ENCODE peak calls at places on chromosomes 3 and 15, in ten cellular contexts. A is GM10248; L is CD4-positive, alpha-beta T cell; V is cardiac fibroblast; D is heart left ventricle; Z is RWPE1; K is type B pancreatic cell; H is A549; M is fibroblast of pulmonary artery; I is WTC11. X is an unnamed sample.
A peak's percentile ranks its signal among the peaks of the same experiment; 100 is the strongest.

GRCh38 chr3:153315781-153316180 is 153.8 kb downstream of the RAP2B start:
- DNase-seq in A (no peak), L (no peak), V (no peak), D (no peak), Z (no peak), K (no peak), H (no peak), M (no peak), I (no peak), X (no peak)

GRCh38 chr3:34132069-34132677 is 333.7 kb downstream of the PDCD6IP start:
- DNase-seq in A (no peak), L (no peak), V (peak; percentile 14), D (no peak), Z (no peak), K (no peak), H (no peak), M (peak; percentile 58), I (no peak), X (no peak)

GRCh38 chr3:16849795-16850194 is 35.0 kb upstream of the PLCL2 start:
- DNase-seq in A (no peak), L (no peak), V (peak; percentile 86), D (no peak), Z (no peak), K (no peak), H (no peak), M (peak; percentile 89), I (no peak), X (no peak)

GRCh38 chr15:91099616-91100560 is at the start of gene SV2B:
- DNase-seq in A (peak; percentile 53), L (peak; percentile 26), V (peak; percentile 35), D (peak; percentile 39), Z (peak; percentile 28), K (no peak), H (peak; percentile 48), M (peak; percentile 20), I (peak; percentile 67), X (peak; percentile 65)

GRCh38 chr3:170961616-170962400 is 53.4 kb upstream of the EIF5A2 start:
- DNase-seq in A (no peak), L (no peak), V (peak; percentile 68), D (no peak), Z (peak; percentile 34), K (no peak), H (peak; percentile 33), M (peak; percentile 73), I (no peak), X (no peak)

GRCh38 chr3:60809857-60810256 is 441.4 kb downstream of the FHIT start:
- DNase-seq in A (no peak), L (no peak), V (peak; percentile 29), D (no peak), Z (peak; percentile 2), K (no peak), H (peak; percentile 1), M (peak; percentile 2), I (no peak), X (no peak)

GRCh38 chr3:100041328-100041749 is 73.0 kb downstream of the FILIP1L start:
- DNase-seq in A (no peak), L (no peak), V (peak; percentile 95), D (peak; percentile 25), Z (peak; percentile 55), K (no peak), H (peak; percentile 33), M (peak; percentile 96), I (no peak), X (no peak)

GRCh38 chr3:40864146-40864782 is 335.0 kb upstream of the CTNNB1 start:
- DNase-seq in A (no peak), L (no peak), V (peak; percentile 49), D (no peak), Z (no peak), K (no peak), H (no peak), M (peak; percentile 35), I (no peak), X (no peak)

GRCh38 chr15:82043130-82043673 is 2.6 kb downstream of the MEX3B start:
- DNase-seq in A (no peak), L (no peak), V (no peak), D (no peak), Z (no peak), K (peak; percentile 71), H (no peak), M (no peak), I (peak; percentile 44), X (no peak)

GRCh38 chr15:58330468-58330793 is 101.4 kb upstream of the LIPC start:
- DNase-seq in A (no peak), L (no peak), V (no peak), D (no peak), Z (no peak), K (no peak), H (no peak), M (no peak), I (no peak), X (no peak)

GRCh38 chr3:23834082-23834870 is 28.5 kb downstream of the UBE2E1 start:
- DNase-seq in A (no peak), L (no peak), V (peak; percentile 31), D (no peak), Z (no peak), K (no peak), H (no peak), M (peak; percentile 24), I (no peak), X (no peak)

GRCh38 chr3:24119321-24119751 is 174.2 kb downstream of the NR1D2 start:
- DNase-seq in A (no peak), L (no peak), V (peak; percentile 80), D (no peak), Z (peak; percentile 43), K (no peak), H (peak; percentile 27), M (peak; percentile 73), I (no peak), X (no peak)

GRCh38 chr15:57992761-57993295 is 72.7 kb downstream of the ALDH1A2 start:
- DNase-seq in A (no peak), L (no peak), V (no peak), D (no peak), Z (no peak), K (no peak), H (no peak), M (no peak), I (no peak), X (no peak)

GRCh38 chr3:172104471-172105072 is 65.2 kb downstream of the FNDC3B start:
- DNase-seq in A (no peak), L (no peak), V (peak; percentile 51), D (no peak), Z (no peak), K (no peak), H (peak; percentile 29), M (peak; percentile 57), I (peak; percentile 54), X (no peak)

GRCh38 chr3:94082412-94082937 is 19.6 kb downstream of the NSUN3 start:
- DNase-seq in A (no peak), L (no peak), V (no peak), D (no peak), Z (no peak), K (no peak), H (no peak), M (no peak), I (no peak), X (no peak)

GRCh38 chr3:121529308-121529707 is 16.5 kb downstream of the POLQ start:
- DNase-seq in A (peak; percentile 23), L (no peak), V (peak; percentile 57), D (no peak), Z (peak; percentile 7), K (no peak), H (peak; percentile 6), M (peak; percentile 53), I (no peak), X (no peak)
- TF ChIP-seq CTCF in A (peak; percentile 35), L (no peak), V (peak; percentile 54), D (peak; percentile 29), Z (peak; percentile 19), K (peak; percentile 63), H (peak; percentile 54), M (peak; percentile 71), I (no peak), X (peak; percentile 41)

DNA sequence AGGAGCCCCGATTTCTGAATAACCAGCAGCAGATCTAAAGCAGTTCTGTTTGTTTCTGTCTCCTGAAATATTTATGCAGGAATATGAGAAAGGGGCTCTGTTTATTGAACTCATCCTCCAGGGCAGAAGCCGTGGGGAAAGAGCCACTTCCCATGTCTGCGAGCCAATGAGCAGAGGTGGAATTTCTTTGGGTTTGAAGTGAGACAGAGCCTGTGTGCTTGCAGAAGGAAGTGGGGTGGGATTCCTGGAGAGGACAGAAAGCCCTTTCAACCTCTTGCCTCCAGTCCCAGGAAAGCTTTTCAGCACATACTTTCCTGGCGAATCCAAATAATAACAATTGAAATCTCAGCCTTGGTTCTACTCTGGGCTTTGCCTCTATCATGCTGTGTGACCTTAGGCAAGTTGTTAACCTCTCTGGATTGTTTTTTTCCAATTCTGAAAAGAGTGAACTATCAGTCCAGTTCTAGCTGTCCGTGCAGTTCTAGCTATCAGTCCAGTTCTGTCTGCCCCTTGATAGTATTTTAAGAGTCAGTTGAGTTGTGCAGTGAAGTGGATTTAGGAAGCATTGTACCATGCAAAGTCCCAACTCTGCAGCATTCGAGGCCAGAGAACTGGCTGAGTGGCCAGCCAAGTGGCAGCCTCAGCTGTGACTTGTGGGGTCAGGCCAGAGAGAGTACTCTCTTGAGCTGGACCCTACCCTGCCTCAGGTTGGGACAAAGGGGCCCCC is 15.9 kb downstream of the CORO2B start:
- DNase-seq in A (no peak), L (no peak), V (no peak), D (no peak), Z (no peak), K (no peak), H (no peak), M (no peak), I (no peak), X (no peak)
- TF ChIP-seq CTCF in A (no peak), L (no peak), V (no peak), D (no peak), Z (no peak), K (no peak), H (no peak), M (no peak), I (no peak), X (no peak)

GRCh38 chr15:34714476-34715121 is 40.2 kb downstream of the GJD2 start:
- DNase-seq in A (no peak), L (no peak), V (no peak), D (no peak), Z (no peak), K (no peak), H (no peak), M (no peak), I (no peak), X (no peak)
- TF ChIP-seq CTCF in A (no peak), L (no peak), V (no peak), D (no peak), Z (no peak), K (no peak), H (no peak), M (no peak), I (no peak), X (no peak)

DNA sequence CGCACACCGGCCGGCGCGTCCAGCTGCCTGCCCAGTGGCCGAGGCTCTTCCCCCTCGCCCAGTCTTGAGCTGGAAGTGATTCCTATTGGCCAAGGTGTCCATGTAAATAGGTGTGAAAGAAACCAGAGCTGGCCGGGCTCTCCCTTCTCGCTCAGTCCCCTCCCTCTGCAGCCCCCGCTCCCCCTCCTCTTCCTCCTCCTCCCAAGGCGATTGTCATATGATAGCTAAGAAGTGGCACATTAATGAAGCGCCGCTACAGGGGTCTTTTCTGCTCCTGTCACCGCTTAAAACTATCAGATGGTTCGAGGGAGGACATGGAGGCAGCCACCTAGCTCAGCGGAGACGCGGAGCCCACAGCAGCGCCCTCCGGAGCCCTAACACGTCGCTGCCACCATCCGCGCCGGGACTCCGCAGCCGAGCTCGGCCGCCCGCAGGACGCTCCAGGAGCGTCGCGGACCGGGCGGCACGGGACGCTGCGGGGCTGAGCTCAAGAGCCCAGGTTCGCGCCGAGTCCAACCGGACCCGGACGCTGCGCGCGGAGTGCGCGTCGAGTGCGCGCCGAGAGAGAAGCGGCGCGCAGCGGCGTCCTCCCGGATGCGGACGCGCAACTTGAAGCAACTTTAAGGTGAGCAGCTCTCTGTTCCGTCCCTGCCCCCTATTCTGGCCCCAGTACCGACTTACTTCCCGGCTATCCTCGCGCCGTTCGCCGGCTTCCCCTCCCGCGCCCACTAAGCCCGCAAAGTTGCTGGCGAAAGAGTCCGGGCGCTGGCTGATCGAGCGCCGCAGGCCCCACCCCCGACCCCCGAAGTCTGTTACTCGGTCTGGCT is at the start of gene FOXB1:
- DNase-seq in A (peak; percentile 26), L (no peak), V (no peak), D (no peak), Z (no peak), K (no peak), H (no peak), M (no peak), I (peak; percentile 87), X (no peak)
- TF ChIP-seq CTCF in A (no peak), L (no peak), V (no peak), D (no peak), Z (no peak), K (peak; percentile 48), H (no peak), M (no peak), I (no peak), X (no peak)